ENCODE peak calls at places on chromosomes 12 and 14, in ten cellular contexts. One of them, this sample, is unnamed.

GRCh38 chr12:71552728-71553501 is 110.7 kb downstream of the ZFC3H1 start:
- DNase-seq in adrenal gland: no peak
- DNase-seq in upper lobe of right lung: no peak
- DNase-seq in HepG2: peak; percentile 92
- DNase-seq in adipocyte: no peak
- DNase-seq in BJ: no peak
- DNase-seq in H1: no peak
- DNase-seq in fibroblast of lung: no peak
- DNase-seq in naive thymus-derived CD4-positive, alpha-beta T cell: no peak
- DNase-seq in LNCaP clone FGC: no peak
- DNase-seq in this sample: no peak

GRCh38 chr14:93132472-93133065 is 16.8 kb upstream of the ITPK1 start:
- DNase-seq in adipocyte: no peak
- DNase-seq in H1: no peak
- DNase-seq in fibroblast of lung: peak; percentile 21
- DNase-seq in HepG2: peak; percentile 70
- DNase-seq in adrenal gland: peak; percentile 77
- DNase-seq in naive thymus-derived CD4-positive, alpha-beta T cell: peak; percentile 8
- DNase-seq in BJ: no peak
- DNase-seq in upper lobe of right lung: no peak
- DNase-seq in LNCaP clone FGC: no peak
- DNase-seq in this sample: no peak

GRCh38 chr12:46461459-46461858 is 88.9 kb upstream of the SLC38A2 start:
- DNase-seq in naive thymus-derived CD4-positive, alpha-beta T cell: no peak
- DNase-seq in HepG2: no peak
- DNase-seq in adipocyte: no peak
- DNase-seq in fibroblast of lung: no peak
- DNase-seq in H1: no peak
- DNase-seq in LNCaP clone FGC: no peak
- DNase-seq in upper lobe of right lung: no peak
- DNase-seq in adrenal gland: no peak
- DNase-seq in BJ: no peak
- DNase-seq in this sample: no peak

GRCh38 chr12:49809369-49810158 is 18.6 kb downstream of the NCKAP5L start:
- DNase-seq in BJ: no peak
- DNase-seq in naive thymus-derived CD4-positive, alpha-beta T cell: no peak
- DNase-seq in LNCaP clone FGC: no peak
- DNase-seq in fibroblast of lung: peak; percentile 27
- DNase-seq in upper lobe of right lung: no peak
- DNase-seq in adipocyte: no peak
- DNase-seq in HepG2: no peak
- DNase-seq in adrenal gland: no peak
- DNase-seq in H1: no peak
- DNase-seq in this sample: peak; percentile 66

GRCh38 chr14:30125322-30125944 is 197.8 kb upstream of the PRKD1 start:
- DNase-seq in adipocyte: peak; percentile 30
- DNase-seq in H1: no peak
- DNase-seq in naive thymus-derived CD4-positive, alpha-beta T cell: no peak
- DNase-seq in adrenal gland: no peak
- DNase-seq in LNCaP clone FGC: no peak
- DNase-seq in fibroblast of lung: peak; percentile 9
- DNase-seq in BJ: no peak
- DNase-seq in HepG2: no peak
- DNase-seq in upper lobe of right lung: no peak
- DNase-seq in this sample: no peak

GRCh38 chr12:58285551-58285950 is 344.2 kb downstream of the ATP23 start:
- DNase-seq in LNCaP clone FGC: no peak
- DNase-seq in H1: peak; percentile 10
- DNase-seq in HepG2: no peak
- DNase-seq in adrenal gland: no peak
- DNase-seq in fibroblast of lung: no peak
- DNase-seq in BJ: no peak
- DNase-seq in naive thymus-derived CD4-positive, alpha-beta T cell: no peak
- DNase-seq in upper lobe of right lung: no peak
- DNase-seq in adipocyte: no peak
- DNase-seq in this sample: no peak

GRCh38 chr12:1632702-1633101 is 3.7 kb downstream of the WNT5B start:
- DNase-seq in fibroblast of lung: no peak
- DNase-seq in LNCaP clone FGC: no peak
- DNase-seq in HepG2: no peak
- DNase-seq in adipocyte: no peak
- DNase-seq in BJ: no peak
- DNase-seq in naive thymus-derived CD4-positive, alpha-beta T cell: no peak
- DNase-seq in H1: no peak
- DNase-seq in upper lobe of right lung: no peak
- DNase-seq in adrenal gland: no peak
- DNase-seq in this sample: no peak

GRCh38 chr14:95040723-95041476 is 116.4 kb downstream of the DICER1 start:
- DNase-seq in H1: no peak
- DNase-seq in fibroblast of lung: no peak
- DNase-seq in HepG2: no peak
- DNase-seq in adrenal gland: no peak
- DNase-seq in adipocyte: peak; percentile 10
- DNase-seq in LNCaP clone FGC: no peak
- DNase-seq in upper lobe of right lung: peak; percentile 16
- DNase-seq in BJ: no peak
- DNase-seq in naive thymus-derived CD4-positive, alpha-beta T cell: no peak
- DNase-seq in this sample: no peak

GRCh38 chr12:124297389-124297788 is 2.5 kb downstream of the RFLNA start:
- DNase-seq in adrenal gland: no peak
- DNase-seq in BJ: no peak
- DNase-seq in H1: no peak
- DNase-seq in LNCaP clone FGC: no peak
- DNase-seq in fibroblast of lung: no peak
- DNase-seq in HepG2: no peak
- DNase-seq in adipocyte: no peak
- DNase-seq in naive thymus-derived CD4-positive, alpha-beta T cell: no peak
- DNase-seq in upper lobe of right lung: no peak
- DNase-seq in this sample: no peak

GRCh38 chr14:91573528-91573893 is 63.4 kb upstream of the PPP4R3A start:
- DNase-seq in H1: no peak
- DNase-seq in LNCaP clone FGC: no peak
- DNase-seq in upper lobe of right lung: no peak
- DNase-seq in naive thymus-derived CD4-positive, alpha-beta T cell: no peak
- DNase-seq in adipocyte: no peak
- DNase-seq in fibroblast of lung: no peak
- DNase-seq in HepG2: no peak
- DNase-seq in BJ: no peak
- DNase-seq in adrenal gland: no peak
- DNase-seq in this sample: no peak
- H3K4me3 ChIP-seq in H1: peak overlapping the region; percentile 69
- H3K4me3 ChIP-seq in LNCaP clone FGC: peak overlapping the region; percentile 46
- H3K4me3 ChIP-seq in upper lobe of right lung: no peak overlapping the region
- H3K4me3 ChIP-seq in naive thymus-derived CD4-positive, alpha-beta T cell: peak overlapping the region; percentile 64
- H3K4me3 ChIP-seq in adipocyte: peak overlapping the region; percentile 80
- H3K4me3 ChIP-seq in fibroblast of lung: no peak overlapping the region
- H3K4me3 ChIP-seq in HepG2: peak overlapping the region; percentile 68
- H3K4me3 ChIP-seq in BJ: no peak overlapping the region
- H3K4me3 ChIP-seq in adrenal gland: no peak overlapping the region
- H3K4me3 ChIP-seq in this sample: no peak overlapping the region

GRCh38 chr14:100568164-100568997 is 18.8 kb downstream of the BEGAIN start:
- DNase-seq in HepG2: no peak
- DNase-seq in BJ: no peak
- DNase-seq in LNCaP clone FGC: no peak
- DNase-seq in fibroblast of lung: no peak
- DNase-seq in naive thymus-derived CD4-positive, alpha-beta T cell: no peak
- DNase-seq in H1: no peak
- DNase-seq in upper lobe of right lung: no peak
- DNase-seq in adrenal gland: no peak
- DNase-seq in adipocyte: peak; percentile 26
- DNase-seq in this sample: no peak
- H3K4me3 ChIP-seq in HepG2: no peak overlapping the region
- H3K4me3 ChIP-seq in BJ: peak overlapping the region; percentile 11
- H3K4me3 ChIP-seq in LNCaP clone FGC: no peak overlapping the region
- H3K4me3 ChIP-seq in fibroblast of lung: no peak overlapping the region
- H3K4me3 ChIP-seq in naive thymus-derived CD4-positive, alpha-beta T cell: peak overlapping the region; percentile 54
- H3K4me3 ChIP-seq in H1: peak overlapping the region; percentile 73
- H3K4me3 ChIP-seq in upper lobe of right lung: peak overlapping the region; percentile 48
- H3K4me3 ChIP-seq in adrenal gland: peak overlapping the region; percentile 68
- H3K4me3 ChIP-seq in adipocyte: peak overlapping the region; percentile 50
- H3K4me3 ChIP-seq in this sample: peak overlapping the region; percentile 56

DNA sequence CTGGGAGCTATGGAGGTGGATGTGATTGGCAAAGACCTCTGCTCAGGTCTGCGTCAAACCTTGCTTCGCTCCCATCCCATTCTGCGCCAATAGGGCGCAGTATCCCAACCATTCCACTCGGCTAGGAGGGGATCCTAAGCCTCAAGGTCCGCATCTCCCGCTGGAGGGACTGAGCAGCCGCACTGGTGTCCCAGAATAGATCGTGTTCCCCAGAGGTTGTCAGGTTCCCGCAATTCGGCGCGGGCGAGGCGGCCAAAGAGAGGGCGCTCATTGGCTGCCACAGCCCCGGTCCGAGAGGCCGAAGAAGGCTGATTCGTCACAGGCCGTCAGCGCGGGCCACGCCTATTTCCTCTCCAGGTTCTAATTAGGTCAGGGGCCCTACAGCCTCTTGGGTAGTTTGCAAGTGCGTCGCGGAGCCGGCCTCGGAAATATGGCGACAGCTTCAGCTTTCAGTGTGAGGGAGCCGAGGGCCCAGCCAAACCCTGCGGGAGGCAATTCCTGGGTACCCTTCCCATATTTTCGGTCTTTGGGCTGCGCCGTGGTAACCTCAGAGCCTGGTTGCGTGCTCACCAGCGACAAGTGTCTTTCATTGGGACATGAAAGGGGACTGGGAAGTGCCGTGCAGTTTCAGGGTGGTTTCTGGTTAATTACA is 5.0 kb downstream of the OR10AD1 start:
- DNase-seq in naive thymus-derived CD4-positive, alpha-beta T cell: peak; percentile 86
- DNase-seq in HepG2: no peak
- DNase-seq in adrenal gland: peak; percentile 99
- DNase-seq in upper lobe of right lung: peak; percentile 99
- DNase-seq in fibroblast of lung: peak; percentile 95
- DNase-seq in H1: peak; percentile 92
- DNase-seq in BJ: peak; percentile 78
- DNase-seq in LNCaP clone FGC: no peak
- DNase-seq in adipocyte: peak; percentile 92
- DNase-seq in this sample: peak; percentile 99
- H3K4me3 ChIP-seq in naive thymus-derived CD4-positive, alpha-beta T cell: peak overlapping the region; percentile 89
- H3K4me3 ChIP-seq in HepG2: no peak overlapping the region
- H3K4me3 ChIP-seq in adrenal gland: peak overlapping the region; percentile 75
- H3K4me3 ChIP-seq in upper lobe of right lung: peak overlapping the region; percentile 80
- H3K4me3 ChIP-seq in fibroblast of lung: peak overlapping the region; percentile 65
- H3K4me3 ChIP-seq in H1: peak overlapping the region; percentile 75
- H3K4me3 ChIP-seq in BJ: peak overlapping the region; percentile 72
- H3K4me3 ChIP-seq in LNCaP clone FGC: no peak overlapping the region
- H3K4me3 ChIP-seq in adipocyte: peak overlapping the region; percentile 96
- H3K4me3 ChIP-seq in this sample: peak overlapping the region; percentile 71

GRCh38 chr12:106245767-106246166 is 2.1 kb downstream of the CKAP4 start:
- DNase-seq in H1: no peak
- DNase-seq in BJ: no peak
- DNase-seq in fibroblast of lung: peak; percentile 78
- DNase-seq in adrenal gland: peak; percentile 65
- DNase-seq in HepG2: no peak
- DNase-seq in naive thymus-derived CD4-positive, alpha-beta T cell: no peak
- DNase-seq in upper lobe of right lung: peak; percentile 87
- DNase-seq in adipocyte: peak; percentile 58
- DNase-seq in LNCaP clone FGC: no peak
- DNase-seq in this sample: peak; percentile 85
- H3K4me3 ChIP-seq in H1: peak overlapping the region; percentile 84
- H3K4me3 ChIP-seq in BJ: peak overlapping the region; percentile 28
- H3K4me3 ChIP-seq in fibroblast of lung: peak overlapping the region; percentile 27
- H3K4me3 ChIP-seq in adrenal gland: peak overlapping the region; percentile 99
- H3K4me3 ChIP-seq in HepG2: peak overlapping the region; percentile 80
- H3K4me3 ChIP-seq in naive thymus-derived CD4-positive, alpha-beta T cell: no peak overlapping the region
- H3K4me3 ChIP-seq in upper lobe of right lung: peak overlapping the region; percentile 88
- H3K4me3 ChIP-seq in adipocyte: peak overlapping the region; percentile 93
- H3K4me3 ChIP-seq in LNCaP clone FGC: no peak overlapping the region
- H3K4me3 ChIP-seq in this sample: peak overlapping the region; percentile 87

DNA sequence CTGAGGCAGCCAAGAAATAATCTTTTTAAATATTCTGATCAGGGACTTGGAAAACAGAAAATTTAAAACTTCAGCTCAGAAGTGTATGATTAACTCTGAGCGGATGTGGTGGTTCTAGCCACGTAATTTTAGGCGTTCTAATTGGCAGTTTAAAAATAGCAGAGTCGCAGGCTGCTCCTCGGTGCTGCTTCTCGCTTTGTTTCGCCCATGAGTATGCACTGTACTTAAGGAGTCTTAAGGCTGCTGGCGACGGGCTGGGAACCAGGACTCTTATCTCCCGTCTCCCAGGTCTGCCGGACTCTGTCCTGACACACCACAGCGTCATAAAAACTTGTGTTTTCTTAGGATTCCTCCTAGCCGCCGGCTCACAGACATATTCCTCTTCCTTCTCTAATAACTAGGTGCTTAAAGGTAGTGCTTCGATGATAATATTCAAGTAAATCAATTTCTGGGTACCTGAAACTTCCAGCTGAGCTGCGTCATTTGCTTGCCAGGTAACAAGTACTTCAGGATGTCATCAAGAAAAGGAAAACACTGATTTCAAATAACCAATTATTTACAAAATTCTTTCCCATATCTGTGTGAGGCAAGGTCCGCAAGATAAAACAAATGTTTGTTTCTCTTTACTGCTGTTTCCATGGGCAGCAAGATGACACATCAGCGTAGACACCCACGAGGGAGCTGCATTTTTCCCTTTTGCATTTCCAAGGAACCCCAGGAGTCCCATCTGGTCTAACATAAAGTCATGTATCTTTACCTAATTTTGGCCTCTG is 113.2 kb upstream of the PELI2 start:
- DNase-seq in BJ: peak; percentile 35
- DNase-seq in HepG2: no peak
- DNase-seq in LNCaP clone FGC: no peak
- DNase-seq in adipocyte: peak; percentile 79
- DNase-seq in upper lobe of right lung: no peak
- DNase-seq in fibroblast of lung: peak; percentile 91
- DNase-seq in H1: peak; percentile 25
- DNase-seq in naive thymus-derived CD4-positive, alpha-beta T cell: peak; percentile 52
- DNase-seq in adrenal gland: no peak
- DNase-seq in this sample: peak; percentile 52
- H3K4me3 ChIP-seq in BJ: peak overlapping the region; percentile 11
- H3K4me3 ChIP-seq in HepG2: no peak overlapping the region
- H3K4me3 ChIP-seq in LNCaP clone FGC: no peak overlapping the region
- H3K4me3 ChIP-seq in adipocyte: peak overlapping the region; percentile 79
- H3K4me3 ChIP-seq in upper lobe of right lung: peak overlapping the region; percentile 36
- H3K4me3 ChIP-seq in fibroblast of lung: peak overlapping the region; percentile 33
- H3K4me3 ChIP-seq in H1: peak overlapping the region; percentile 3
- H3K4me3 ChIP-seq in naive thymus-derived CD4-positive, alpha-beta T cell: no peak overlapping the region
- H3K4me3 ChIP-seq in adrenal gland: no peak overlapping the region
- H3K4me3 ChIP-seq in this sample: peak overlapping the region; percentile 26

GRCh38 chr14:90555126-90556049 is 158.6 kb downstream of the CALM1 start:
- DNase-seq in adrenal gland: no peak
- DNase-seq in BJ: no peak
- DNase-seq in HepG2: no peak
- DNase-seq in H1: no peak
- DNase-seq in adipocyte: no peak
- DNase-seq in upper lobe of right lung: no peak
- DNase-seq in fibroblast of lung: no peak
- DNase-seq in LNCaP clone FGC: no peak
- DNase-seq in naive thymus-derived CD4-positive, alpha-beta T cell: no peak
- DNase-seq in this sample: peak; percentile 26
- H3K4me3 ChIP-seq in adrenal gland: peak overlapping the region; percentile 51
- H3K4me3 ChIP-seq in BJ: no peak overlapping the region
- H3K4me3 ChIP-seq in HepG2: peak overlapping the region; percentile 67
- H3K4me3 ChIP-seq in H1: no peak overlapping the region
- H3K4me3 ChIP-seq in adipocyte: no peak overlapping the region
- H3K4me3 ChIP-seq in upper lobe of right lung: peak overlapping the region; percentile 31
- H3K4me3 ChIP-seq in fibroblast of lung: no peak overlapping the region
- H3K4me3 ChIP-seq in LNCaP clone FGC: no peak overlapping the region
- H3K4me3 ChIP-seq in naive thymus-derived CD4-positive, alpha-beta T cell: no peak overlapping the region
- H3K4me3 ChIP-seq in this sample: peak overlapping the region; percentile 11

GRCh38 chr12:110343114-110343513 is 60.4 kb downstream of the ANAPC7 start:
- DNase-seq in naive thymus-derived CD4-positive, alpha-beta T cell: no peak
- DNase-seq in adrenal gland: no peak
- DNase-seq in HepG2: no peak
- DNase-seq in BJ: no peak
- DNase-seq in fibroblast of lung: no peak
- DNase-seq in LNCaP clone FGC: no peak
- DNase-seq in upper lobe of right lung: no peak
- DNase-seq in adipocyte: no peak
- DNase-seq in H1: no peak
- DNase-seq in this sample: no peak
- H3K4me3 ChIP-seq in naive thymus-derived CD4-positive, alpha-beta T cell: no peak overlapping the region
- H3K4me3 ChIP-seq in adrenal gland: no peak overlapping the region
- H3K4me3 ChIP-seq in HepG2: no peak overlapping the region
- H3K4me3 ChIP-seq in BJ: no peak overlapping the region
- H3K4me3 ChIP-seq in fibroblast of lung: no peak overlapping the region
- H3K4me3 ChIP-seq in LNCaP clone FGC: no peak overlapping the region
- H3K4me3 ChIP-seq in upper lobe of right lung: no peak overlapping the region
- H3K4me3 ChIP-seq in adipocyte: no peak overlapping the region
- H3K4me3 ChIP-seq in H1: no peak overlapping the region
- H3K4me3 ChIP-seq in this sample: no peak overlapping the region